ENCODE peak calls at places on chromosomes 16 and 17, in six cellular contexts. One of them, this sample, is unnamed.

GRCh38 chr17:46841561-46842379 is 9.6 kb upstream of the WNT9B start:
- DNase-seq in cardiac fibroblast: no peak
- DNase-seq in heart left ventricle: no peak
- DNase-seq in pulmonary artery endothelial cell: no peak
- DNase-seq in hypothalamus: no peak
- DNase-seq in AG09309: no peak
- DNase-seq in this sample: no peak

GRCh38 chr16:7086842-7087616 is 245.6 kb upstream of the RBFOX1 start:
- DNase-seq in cardiac fibroblast: no peak
- DNase-seq in heart left ventricle: peak; percentile 19
- DNase-seq in pulmonary artery endothelial cell: no peak
- DNase-seq in hypothalamus: no peak
- DNase-seq in AG09309: no peak
- DNase-seq in this sample: no peak

GRCh38 chr16:6081320-6081976 is 983.9 kb upstream of the EEF2KMT start:
- DNase-seq in cardiac fibroblast: no peak
- DNase-seq in heart left ventricle: no peak
- DNase-seq in pulmonary artery endothelial cell: no peak
- DNase-seq in hypothalamus: no peak
- DNase-seq in AG09309: no peak
- DNase-seq in this sample: peak; percentile 4

GRCh38 chr17:30172560-30172959 is 55.9 kb downstream of the NSRP1 start:
- DNase-seq in cardiac fibroblast: no peak
- DNase-seq in heart left ventricle: no peak
- DNase-seq in pulmonary artery endothelial cell: no peak
- DNase-seq in hypothalamus: no peak
- DNase-seq in AG09309: no peak
- DNase-seq in this sample: no peak

GRCh38 chr16:12975766-12976165 is 74.4 kb downstream of the SHISA9 start:
- DNase-seq in cardiac fibroblast: no peak
- DNase-seq in heart left ventricle: no peak
- DNase-seq in pulmonary artery endothelial cell: no peak
- DNase-seq in hypothalamus: no peak
- DNase-seq in AG09309: no peak
- DNase-seq in this sample: no peak

GRCh38 chr17:38336838-38337237 is 6.9 kb downstream of the GPR179 start:
- DNase-seq in cardiac fibroblast: no peak
- DNase-seq in heart left ventricle: no peak
- DNase-seq in pulmonary artery endothelial cell: no peak
- DNase-seq in hypothalamus: no peak
- DNase-seq in AG09309: no peak
- DNase-seq in this sample: no peak

GRCh38 chr17:64112978-64113377 is 17.0 kb downstream of the ERN1 start:
- DNase-seq in cardiac fibroblast: no peak
- DNase-seq in heart left ventricle: no peak
- DNase-seq in pulmonary artery endothelial cell: no peak
- DNase-seq in hypothalamus: no peak
- DNase-seq in AG09309: no peak
- DNase-seq in this sample: no peak

GRCh38 chr17:21210411-21211076 is 3.4 kb downstream of the TMEM11 start:
- DNase-seq in cardiac fibroblast: no peak
- DNase-seq in heart left ventricle: no peak
- DNase-seq in pulmonary artery endothelial cell: no peak
- DNase-seq in hypothalamus: no peak
- DNase-seq in AG09309: no peak
- DNase-seq in this sample: no peak

GRCh38 chr17:28908640-28909098 is 5.8 kb upstream of the DHRS13 start:
- DNase-seq in cardiac fibroblast: peak; percentile 73
- DNase-seq in heart left ventricle: peak; percentile 44
- DNase-seq in pulmonary artery endothelial cell: peak; percentile 22
- DNase-seq in hypothalamus: no peak
- DNase-seq in AG09309: no peak
- DNase-seq in this sample: peak; percentile 67

GRCh38 chr17:75516619-75517276 is 420 bp downstream of the TSEN54 start:
- DNase-seq in cardiac fibroblast: peak; percentile 49
- DNase-seq in heart left ventricle: peak; percentile 38
- DNase-seq in pulmonary artery endothelial cell: no peak
- DNase-seq in hypothalamus: no peak
- DNase-seq in AG09309: no peak
- DNase-seq in this sample: no peak

This sample was measured in astrocyte of the cerebellum.